ENCODE peak calls at places on chromosomes 13 and 19, in five cellular contexts. Z, M, T, D and S are unnamed samples.

GRCh38 chr19:18671303-18672043 is 12.0 kb upstream of the CRTC1 start:
- DNase-seq in Z (no peak), M (no peak), T (no peak), D (no peak), S (no peak)

GRCh38 chr19:27694361-27695055 is 1518.4 kb downstream of the UQCRFS1 start:
- DNase-seq in Z (no peak), M (no peak), T (no peak), D (no peak), S (no peak)

GRCh38 chr19:12872941-12873890 is 8.0 kb downstream of the DNASE2 start:
- DNase-seq in Z (no peak), M (peak), T (no peak), D (peak), S (peak)

GRCh38 chr13:105587786-105588185 is 947.7 kb downstream of the EFNB2 start:
- DNase-seq in Z (no peak), M (no peak), T (no peak), D (no peak), S (no peak)

GRCh38 chr19:35033067-35034004 is 3.1 kb downstream of the SCN1B start:
- DNase-seq in Z (no peak), M (no peak), T (no peak), D (no peak), S (no peak)

GRCh38 chr19:33175886-33176669 is 18.1 kb upstream of the LRP3 start:
- DNase-seq in Z (no peak), M (peak), T (no peak), D (no peak), S (peak)

GRCh38 chr19:1457892-1458291 is 8.0 kb downstream of the APC2 start:
- DNase-seq in Z (no peak), M (no peak), T (no peak), D (no peak), S (no peak)

GRCh38 chr19:51546650-51547396 is 15.4 kb upstream of the SIGLEC6 start:
- DNase-seq in Z (no peak), M (peak), T (no peak), D (no peak), S (peak)

GRCh38 chr19:46426506-46427162 is 2.1 kb downstream of the PNMA8C start:
- DNase-seq in Z (peak), M (no peak), T (peak), D (peak), S (peak)

GRCh38 chr13:83325454-83325853 is 556.8 kb downstream of the SLITRK1 start:
- DNase-seq in Z (no peak), M (no peak), T (no peak), D (no peak), S (no peak)

GRCh38 chr13:25733061-25733491 is 318.7 kb downstream of the SHISA2 start:
- DNase-seq in Z (no peak), M (no peak), T (no peak), D (no peak), S (no peak)

GRCh38 chr19:18995804-18996241 is 37.5 kb downstream of the SUGP2 start:
- DNase-seq in Z (no peak), M (peak), T (peak), D (peak), S (peak)

GRCh38 chr13:109833940-109834339 is 47.6 kb upstream of the IRS2 start:
- DNase-seq in Z (no peak), M (no peak), T (no peak), D (no peak), S (no peak)

GRCh38 chr13:48994731-48995130 is 19.0 kb downstream of the FNDC3A start:
- DNase-seq in Z (no peak), M (peak), T (no peak), D (no peak), S (no peak)

GRCh38 chr13:109273326-109273751 is 513.0 kb downstream of the IRS2 start:
- DNase-seq in Z (no peak), M (no peak), T (no peak), D (no peak), S (no peak)

GRCh38 chr13:44768775-44769578 is 192.8 kb upstream of the TSC22D1 start:
- DNase-seq in Z (no peak), M (no peak), T (no peak), D (no peak), S (no peak)

GRCh38 chr13:102825921-102826706 is 19.7 kb upstream of the ERCC5 start:
- DNase-seq in Z (no peak), M (peak), T (no peak), D (no peak), S (no peak)

GRCh38 chr19:31451686-31452325 is 102.6 kb upstream of the TSHZ3 start:
- DNase-seq in Z (no peak), M (no peak), T (no peak), D (no peak), S (no peak)

GRCh38 chr13:71274923-71275593 is 591.9 kb downstream of the DACH1 start:
- DNase-seq in Z (no peak), M (peak), T (no peak), D (no peak), S (no peak)

GRCh38 chr13:75558130-75558840 is 8.7 kb downstream of the UCHL3 start:
- DNase-seq in Z (no peak), M (no peak), T (no peak), D (no peak), S (no peak)

GRCh38 chr19:867301-867793 is 7.9 kb downstream of the CFD start:
- DNase-seq in Z (no peak), M (no peak), T (no peak), D (no peak), S (no peak)

GRCh38 chr19:17725422-17726078 is 6.3 kb downstream of the MAP1S start:
- DNase-seq in Z (no peak), M (no peak), T (no peak), D (no peak), S (no peak)

GRCh38 chr13:38086721-38087120 is 217.1 kb upstream of the TRPC4 start:
- DNase-seq in Z (no peak), M (no peak), T (no peak), D (no peak), S (no peak)

GRCh38 chr13:44403720-44404063 is 30.1 kb downstream of the SERP2 start:
- DNase-seq in Z (no peak), M (no peak), T (no peak), D (no peak), S (no peak)

GRCh38 chr13:77519808-77520207 is 15.7 kb upstream of the SCEL start:
- DNase-seq in Z (no peak), M (no peak), T (no peak), D (no peak), S (no peak)

GRCh38 chr13:88586263-88586662 is 915.1 kb downstream of the SLITRK5 start:
- DNase-seq in Z (no peak), M (no peak), T (no peak), D (no peak), S (no peak)

GRCh38 chr13:45092668-45093067 is 27.6 kb upstream of the GTF2F2 start:
- DNase-seq in Z (no peak), M (peak), T (no peak), D (no peak), S (no peak)

GRCh38 chr19:890831-891230 is 2.2 kb downstream of the MED16 start:
- DNase-seq in Z (no peak), M (no peak), T (no peak), D (no peak), S (no peak)

GRCh38 chr13:43268632-43269031 is 245.2 kb downstream of the DNAJC15 start:
- DNase-seq in Z (no peak), M (no peak), T (no peak), D (no peak), S (no peak)

GRCh38 chr13:103523853-103524252 is 457.6 kb upstream of the SLC10A2 start:
- DNase-seq in Z (no peak), M (no peak), T (no peak), D (no peak), S (no peak)

GRCh38 chr13:79548886-79549285 is 67.9 kb downstream of the NDFIP2 start:
- DNase-seq in Z (no peak), M (no peak), T (no peak), D (no peak), S (no peak)

GRCh38 chr19:5292453-5292842 is 48.2 kb downstream of the PTPRS start:
- DNase-seq in Z (peak), M (peak), T (no peak), D (peak), S (no peak)

GRCh38 chr13:92681239-92681638 is 545.4 kb upstream of the GPC6 start:
- DNase-seq in Z (no peak), M (no peak), T (no peak), D (no peak), S (no peak)

GRCh38 chr19:46860846-46861690 is at the start of gene ARHGAP35:
- DNase-seq in Z (no peak), M (peak), T (peak), D (no peak), S (peak)

GRCh38 chr19:51621178-51621577 is 9.0 kb downstream of the SIGLEC5 start:
- DNase-seq in Z (no peak), M (peak), T (no peak), D (no peak), S (no peak)

GRCh38 chr19:36418287-36419001 is at the start of gene ZFP82:
- DNase-seq in Z (peak), M (no peak), T (peak), D (peak), S (peak)

GRCh38 chr19:44845612-44846454 is at the start of gene NECTIN2:
- DNase-seq in Z (peak), M (peak), T (peak), D (peak), S (peak)
- TF ChIP-seq POLR2A in Z (peak), M (no peak), T (peak), D (peak), S (no peak)

DNA sequence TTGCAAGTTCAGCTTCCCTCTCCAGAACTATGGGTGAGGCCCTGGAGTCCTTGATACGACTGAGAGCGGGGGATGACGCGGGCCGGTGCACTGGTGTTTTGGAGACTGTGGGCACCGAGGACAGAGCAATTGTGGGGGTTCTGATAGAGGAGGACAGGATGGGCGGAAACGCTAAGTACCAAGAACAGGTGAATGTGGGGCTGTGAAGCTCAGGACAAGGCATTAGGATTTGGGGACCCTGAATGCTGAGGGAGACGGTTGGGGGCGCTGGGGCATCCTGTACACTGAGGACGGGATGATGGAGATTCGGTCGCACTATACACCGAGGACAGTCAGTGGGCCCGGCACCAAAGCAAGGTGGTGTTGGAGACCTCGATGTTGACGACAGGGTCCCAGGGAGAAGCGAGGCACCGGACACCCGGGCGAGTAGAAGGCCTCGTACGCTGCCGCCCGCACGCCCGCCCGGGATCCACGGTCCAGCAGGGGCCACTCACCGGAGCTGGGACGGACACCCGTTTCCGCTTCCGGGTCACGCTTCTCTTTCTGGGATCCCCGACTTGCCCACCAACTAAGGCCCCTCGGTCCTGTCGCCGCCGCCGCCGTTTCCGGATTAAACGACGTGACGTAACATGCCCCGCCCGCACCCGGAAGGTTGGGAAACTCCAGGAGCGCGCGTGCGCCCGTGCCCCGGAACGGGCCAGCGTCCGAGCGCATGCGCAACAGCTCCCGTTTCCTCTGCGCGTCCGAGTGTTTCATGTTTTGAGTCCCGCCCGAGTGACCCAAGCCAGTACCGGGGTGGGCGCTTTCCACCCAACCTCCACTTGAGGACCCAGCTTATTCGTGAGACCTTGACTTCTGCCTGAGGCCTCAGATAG is at the start of gene CHMP2A:
- DNase-seq in Z (peak), M (peak), T (peak), D (peak), S (no peak)
- TF ChIP-seq POLR2A in Z (peak), M (peak), T (no peak), D (peak), S (peak)

DNA sequence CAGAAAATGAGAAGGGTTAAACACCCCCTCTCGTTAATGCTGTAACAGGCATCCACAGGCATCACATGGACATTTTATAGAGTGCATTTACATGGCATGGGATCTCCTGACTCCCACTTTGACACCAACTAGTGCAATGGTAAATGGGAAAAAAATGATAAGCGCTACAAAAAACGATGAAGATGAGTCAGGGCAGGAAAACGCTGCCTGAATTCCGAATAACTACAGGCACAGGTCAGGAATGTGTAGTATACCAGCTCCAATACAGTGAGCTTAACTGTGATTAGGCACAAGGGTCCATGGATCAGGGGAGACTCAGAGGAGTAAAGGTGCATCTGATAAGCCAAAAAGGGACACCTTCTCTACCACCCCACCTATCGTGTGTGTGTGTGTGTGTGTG is 223.6 kb downstream of the FOXO1 start:
- DNase-seq in Z (no peak), M (no peak), T (no peak), D (no peak), S (no peak)
- TF ChIP-seq POLR2A in Z (no peak), M (no peak), T (no peak), D (no peak), S (no peak)

GRCh38 chr19:49441960-49442350 is 628 bp upstream of the SLC17A7 start:
- DNase-seq in Z (no peak), M (no peak), T (no peak), D (no peak), S (no peak)

GRCh38 chr19:49441210-49441959 is at the start of gene SLC17A7:
- DNase-seq in Z (peak), M (no peak), T (peak), D (no peak), S (no peak)

GRCh38 chr19:49443366-49444099 is 2.2 kb upstream of the SLC17A7 start:
- DNase-seq in Z (peak), M (peak), T (peak), D (peak), S (peak)

GRCh38 chr19:49442354-49442753 is 1.0 kb upstream of the SLC17A7 start:
- DNase-seq in Z (peak), M (no peak), T (peak), D (no peak), S (no peak)

DNA sequence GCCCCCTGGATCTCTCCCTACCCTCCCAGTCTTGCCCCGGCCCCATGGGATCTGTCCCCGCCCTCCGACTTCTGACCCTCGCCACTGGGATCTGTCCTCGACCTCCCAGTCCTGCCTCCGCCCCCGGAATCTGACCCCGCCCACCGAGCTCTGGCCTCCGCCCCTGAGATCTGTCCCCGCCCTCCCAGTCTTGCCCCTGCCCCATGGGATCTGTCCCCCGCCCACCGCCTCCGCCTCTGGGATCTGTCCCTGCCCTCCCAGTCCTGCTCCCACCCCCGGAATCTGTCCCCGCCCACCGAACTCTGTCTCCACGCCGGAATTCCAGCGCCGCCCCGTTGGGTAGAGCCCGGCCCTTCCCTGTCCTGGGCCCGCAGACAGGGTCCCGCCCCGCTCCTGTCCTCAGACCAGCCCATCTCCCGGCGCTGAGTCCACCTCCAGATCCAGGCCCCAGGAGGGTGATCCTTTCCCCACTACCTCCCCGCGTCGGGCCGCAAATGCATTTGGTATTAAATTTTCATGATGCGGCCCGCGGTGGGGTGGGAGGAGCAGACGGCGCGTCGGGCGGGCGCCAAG is 1.6 kb upstream of the SLC17A7 start:
- DNase-seq in Z (peak), M (peak), T (peak), D (peak), S (no peak)
- TF ChIP-seq POLR2A in Z (no peak), M (no peak), T (no peak), D (no peak), S (no peak)

GRCh38 chr13:112982281-112983041 is 13.4 kb downstream of the MCF2L start:
- DNase-seq in Z (no peak), M (no peak), T (no peak), D (no peak), S (no peak)
- TF ChIP-seq POLR2A in Z (no peak), M (no peak), T (no peak), D (no peak), S (no peak)

GRCh38 chr19:11176466-11177193 is 20.7 kb downstream of the KANK2 start:
- DNase-seq in Z (no peak), M (no peak), T (no peak), D (no peak), S (no peak)

GRCh38 chr19:11180346-11180745 is 17.0 kb downstream of the KANK2 start:
- DNase-seq in Z (no peak), M (no peak), T (no peak), D (no peak), S (no peak)

GRCh38 chr19:11177592-11177991 is 19.8 kb downstream of the KANK2 start:
- DNase-seq in Z (no peak), M (no peak), T (no peak), D (no peak), S (no peak)

GRCh38 chr19:11181488-11181887 is 15.9 kb downstream of the KANK2 start:
- DNase-seq in Z (no peak), M (no peak), T (no peak), D (no peak), S (no peak)

GRCh38 chr19:11179716-11180297 is 17.5 kb downstream of the KANK2 start:
- DNase-seq in Z (no peak), M (no peak), T (no peak), D (no peak), S (no peak)
- TF ChIP-seq POLR2A in Z (no peak), M (no peak), T (no peak), D (no peak), S (no peak)

GRCh38 chr19:16522559-16523377 is 19.5 kb downstream of the CHERP start:
- DNase-seq in Z (no peak), M (no peak), T (no peak), D (no peak), S (no peak)
- TF ChIP-seq POLR2A in Z (no peak), M (no peak), T (no peak), D (no peak), S (no peak)

GRCh38 chr19:49333426-49334288 is 1.5 kb upstream of the CD37 start:
- DNase-seq in Z (no peak), M (peak), T (no peak), D (no peak), S (no peak)
- TF ChIP-seq POLR2A in Z (no peak), M (no peak), T (no peak), D (no peak), S (no peak)

GRCh38 chr13:30668305-30668704 is 50.6 kb downstream of the USPL1 start:
- DNase-seq in Z (no peak), M (no peak), T (no peak), D (no peak), S (no peak)

GRCh38 chr13:30676672-30677071 is 58.7 kb upstream of the ALOX5AP start:
- DNase-seq in Z (no peak), M (peak), T (no peak), D (no peak), S (no peak)

GRCh38 chr13:30671271-30671815 is 53.6 kb downstream of the USPL1 start:
- DNase-seq in Z (no peak), M (no peak), T (no peak), D (no peak), S (peak)

GRCh38 chr13:30679483-30680330 is 55.6 kb upstream of the ALOX5AP start:
- DNase-seq in Z (no peak), M (peak), T (no peak), D (no peak), S (no peak)

GRCh38 chr13:30673669-30674521 is 56.2 kb downstream of the USPL1 start:
- DNase-seq in Z (peak), M (peak), T (peak), D (peak), S (peak)
- TF ChIP-seq POLR2A in Z (peak), M (no peak), T (no peak), D (peak), S (peak)

DNA sequence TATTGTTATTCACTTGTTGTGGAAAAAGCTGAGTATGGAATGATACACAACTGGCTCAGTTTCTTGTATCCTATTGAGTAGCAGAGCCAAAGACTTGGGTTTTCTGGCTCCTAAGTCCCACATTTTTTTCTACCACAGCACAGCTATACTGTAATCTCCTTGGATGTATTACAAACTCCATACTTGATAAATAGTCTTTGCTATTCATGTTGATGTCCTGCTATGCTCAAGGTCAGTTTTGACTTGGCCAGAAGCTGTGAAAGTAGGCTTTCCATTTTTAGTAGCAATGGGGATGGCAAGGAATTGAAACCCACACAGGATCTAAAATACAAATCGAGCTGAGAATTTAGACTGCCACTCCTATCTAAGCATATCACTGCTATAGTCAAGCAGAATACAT is 79.1 kb downstream of the B3GLCT start:
- DNase-seq in Z (no peak), M (no peak), T (no peak), D (no peak), S (no peak)
- TF ChIP-seq POLR2A in Z (no peak), M (no peak), T (no peak), D (no peak), S (no peak)